ENCODE peak calls at places on chromosomes 16 and 17, in eight cellular contexts. One of them, this sample, is unnamed.
A peak's percentile ranks its signal among the peaks of the same experiment; 100 is the strongest.

GRCh38 chr17:58755577-58756245 is at the start of gene PPM1E:
- DNase-seq in heart right ventricle: peak; percentile 21
- DNase-seq in body of pancreas: peak; percentile 34
- DNase-seq in stomach: peak; percentile 33
- DNase-seq in PC-3: peak; percentile 26
- DNase-seq in left lung: peak; percentile 35
- DNase-seq in suprapubic skin: no peak
- DNase-seq in mucosa of descending colon: peak; percentile 49
- DNase-seq in this sample: peak; percentile 26

GRCh38 chr16:1442697-1443096 is 1.7 kb downstream of the CCDC154 start:
- DNase-seq in heart right ventricle: no peak
- DNase-seq in body of pancreas: no peak
- DNase-seq in stomach: no peak
- DNase-seq in PC-3: no peak
- DNase-seq in left lung: no peak
- DNase-seq in suprapubic skin: no peak
- DNase-seq in mucosa of descending colon: no peak
- DNase-seq in this sample: no peak

GRCh38 chr16:85210423-85211169 is 98.3 kb upstream of the CIBAR2 start:
- DNase-seq in heart right ventricle: no peak
- DNase-seq in body of pancreas: no peak
- DNase-seq in stomach: no peak
- DNase-seq in PC-3: peak; percentile 32
- DNase-seq in left lung: no peak
- DNase-seq in suprapubic skin: no peak
- DNase-seq in mucosa of descending colon: no peak
- DNase-seq in this sample: no peak

GRCh38 chr16:54931041-54931756 is 534 bp downstream of the IRX5 start:
- DNase-seq in heart right ventricle: no peak
- DNase-seq in body of pancreas: no peak
- DNase-seq in stomach: no peak
- DNase-seq in PC-3: no peak
- DNase-seq in left lung: no peak
- DNase-seq in suprapubic skin: no peak
- DNase-seq in mucosa of descending colon: no peak
- DNase-seq in this sample: no peak

GRCh38 chr17:13740692-13741091 is 139.0 kb upstream of the HS3ST3A1 start:
- DNase-seq in heart right ventricle: no peak
- DNase-seq in body of pancreas: no peak
- DNase-seq in stomach: no peak
- DNase-seq in PC-3: no peak
- DNase-seq in left lung: no peak
- DNase-seq in suprapubic skin: no peak
- DNase-seq in mucosa of descending colon: no peak
- DNase-seq in this sample: no peak

GRCh38 chr17:61556224-61557188 is 34.5 kb downstream of the NACA2 start:
- DNase-seq in heart right ventricle: no peak
- DNase-seq in body of pancreas: no peak
- DNase-seq in stomach: no peak
- DNase-seq in PC-3: peak; percentile 28
- DNase-seq in left lung: no peak
- DNase-seq in suprapubic skin: no peak
- DNase-seq in mucosa of descending colon: no peak
- DNase-seq in this sample: no peak

GRCh38 chr17:65324977-65325376 is 187.8 kb downstream of the RGS9 start:
- DNase-seq in heart right ventricle: peak; percentile 16
- DNase-seq in body of pancreas: no peak
- DNase-seq in stomach: no peak
- DNase-seq in PC-3: no peak
- DNase-seq in left lung: no peak
- DNase-seq in suprapubic skin: no peak
- DNase-seq in mucosa of descending colon: no peak
- DNase-seq in this sample: no peak

GRCh38 chr16:66224636-66225035 is 141.9 kb upstream of the CDH5 start:
- DNase-seq in heart right ventricle: no peak
- DNase-seq in body of pancreas: no peak
- DNase-seq in stomach: no peak
- DNase-seq in PC-3: no peak
- DNase-seq in left lung: no peak
- DNase-seq in suprapubic skin: peak; percentile 75
- DNase-seq in mucosa of descending colon: no peak
- DNase-seq in this sample: no peak

GRCh38 chr17:81160306-81160705 is 5.0 kb upstream of the PVALEF start:
- DNase-seq in heart right ventricle: peak; percentile 64
- DNase-seq in body of pancreas: peak; percentile 60
- DNase-seq in stomach: no peak
- DNase-seq in PC-3: no peak
- DNase-seq in left lung: peak; percentile 71
- DNase-seq in suprapubic skin: no peak
- DNase-seq in mucosa of descending colon: peak; percentile 60
- DNase-seq in this sample: no peak

GRCh38 chr16:1677942-1678499 is at the start of gene JPT2:
- DNase-seq in heart right ventricle: peak; percentile 97
- DNase-seq in body of pancreas: peak; percentile 98
- DNase-seq in stomach: peak; percentile 99
- DNase-seq in PC-3: peak; percentile 95
- DNase-seq in left lung: peak; percentile 96
- DNase-seq in suprapubic skin: peak; percentile 98
- DNase-seq in mucosa of descending colon: peak; percentile 98
- DNase-seq in this sample: peak; percentile 94

GRCh38 chr17:8894189-8894611 is 26.7 kb upstream of the PIK3R6 start:
- DNase-seq in heart right ventricle: no peak
- DNase-seq in body of pancreas: no peak
- DNase-seq in stomach: no peak
- DNase-seq in PC-3: no peak
- DNase-seq in left lung: no peak
- DNase-seq in suprapubic skin: peak; percentile 53
- DNase-seq in mucosa of descending colon: no peak
- DNase-seq in this sample: no peak

GRCh38 chr16:89408315-89408714 is 82.0 kb downstream of the ANKRD11 start:
- DNase-seq in heart right ventricle: peak; percentile 36
- DNase-seq in body of pancreas: peak; percentile 66
- DNase-seq in stomach: no peak
- DNase-seq in PC-3: no peak
- DNase-seq in left lung: no peak
- DNase-seq in suprapubic skin: no peak
- DNase-seq in mucosa of descending colon: no peak
- DNase-seq in this sample: no peak

GRCh38 chr17:57440522-57441269 is 184.4 kb downstream of the MSI2 start:
- DNase-seq in heart right ventricle: peak; percentile 88
- DNase-seq in body of pancreas: peak; percentile 35
- DNase-seq in stomach: peak; percentile 60
- DNase-seq in PC-3: peak; percentile 70
- DNase-seq in left lung: no peak
- DNase-seq in suprapubic skin: no peak
- DNase-seq in mucosa of descending colon: peak; percentile 66
- DNase-seq in this sample: peak; percentile 89

GRCh38 chr17:48056246-48056745 is 8.1 kb downstream of the NFE2L1 start:
- DNase-seq in heart right ventricle: no peak
- DNase-seq in body of pancreas: no peak
- DNase-seq in stomach: no peak
- DNase-seq in PC-3: no peak
- DNase-seq in left lung: no peak
- DNase-seq in suprapubic skin: no peak
- DNase-seq in mucosa of descending colon: no peak
- DNase-seq in this sample: no peak
- H3K4me1 ChIP-seq in heart right ventricle: peaks cover 87% of the 10 kb centered on the region
- H3K4me1 ChIP-seq in body of pancreas: peaks cover 43% of the 10 kb centered on the region
- H3K4me1 ChIP-seq in stomach: peaks cover 48% of the 10 kb centered on the region
- H3K4me1 ChIP-seq in PC-3: peaks cover 22% of the 10 kb centered on the region
- H3K4me1 ChIP-seq in left lung: peaks cover 60% of the 10 kb centered on the region
- H3K4me1 ChIP-seq in suprapubic skin: peaks cover 88% of the 10 kb centered on the region
- H3K4me1 ChIP-seq in mucosa of descending colon: peaks cover 37% of the 10 kb centered on the region
- H3K4me1 ChIP-seq in this sample: peaks cover 20% of the 10 kb centered on the region

DNA sequence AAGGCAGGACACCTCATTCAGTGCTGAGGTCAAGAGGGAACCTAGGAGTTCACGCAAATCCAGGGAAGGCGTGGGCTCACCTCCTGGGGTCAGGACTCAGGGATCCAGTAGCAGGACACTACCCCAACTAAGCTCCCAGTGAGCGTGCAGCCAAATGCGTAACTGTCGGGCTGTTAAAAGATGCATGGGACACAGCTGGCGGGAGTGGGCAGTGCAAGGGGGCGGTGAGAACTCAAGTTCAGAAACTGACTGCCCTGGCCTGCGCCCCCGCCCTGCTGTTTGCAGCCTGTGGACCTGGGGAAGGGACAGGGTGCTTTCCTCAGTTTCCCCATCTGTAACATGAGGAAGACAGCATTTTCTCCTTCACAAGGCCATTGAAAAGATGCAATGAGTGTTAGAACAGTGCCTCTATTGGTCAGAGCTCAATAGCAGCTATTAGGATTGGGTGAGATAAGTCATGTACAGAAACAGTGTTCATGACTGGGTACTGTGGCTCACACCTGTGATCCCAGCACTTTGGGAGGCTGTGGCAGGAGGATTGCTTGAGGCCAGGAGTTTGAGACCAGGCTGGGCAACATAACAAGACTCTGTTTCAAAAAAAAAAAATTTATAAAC is 20.2 kb downstream of the CDIPT start:
- DNase-seq in heart right ventricle: no peak
- DNase-seq in body of pancreas: no peak
- DNase-seq in stomach: no peak
- DNase-seq in PC-3: no peak
- DNase-seq in left lung: no peak
- DNase-seq in suprapubic skin: no peak
- DNase-seq in mucosa of descending colon: no peak
- DNase-seq in this sample: no peak
- TF ChIP-seq CTCF in heart right ventricle: no peak
- TF ChIP-seq CTCF in body of pancreas: no peak
- TF ChIP-seq CTCF in stomach: no peak
- TF ChIP-seq CTCF in PC-3: no peak
- TF ChIP-seq CTCF in left lung: no peak
- TF ChIP-seq CTCF in suprapubic skin: no peak
- TF ChIP-seq CTCF in mucosa of descending colon: no peak
- TF ChIP-seq CTCF in this sample: no peak

DNA sequence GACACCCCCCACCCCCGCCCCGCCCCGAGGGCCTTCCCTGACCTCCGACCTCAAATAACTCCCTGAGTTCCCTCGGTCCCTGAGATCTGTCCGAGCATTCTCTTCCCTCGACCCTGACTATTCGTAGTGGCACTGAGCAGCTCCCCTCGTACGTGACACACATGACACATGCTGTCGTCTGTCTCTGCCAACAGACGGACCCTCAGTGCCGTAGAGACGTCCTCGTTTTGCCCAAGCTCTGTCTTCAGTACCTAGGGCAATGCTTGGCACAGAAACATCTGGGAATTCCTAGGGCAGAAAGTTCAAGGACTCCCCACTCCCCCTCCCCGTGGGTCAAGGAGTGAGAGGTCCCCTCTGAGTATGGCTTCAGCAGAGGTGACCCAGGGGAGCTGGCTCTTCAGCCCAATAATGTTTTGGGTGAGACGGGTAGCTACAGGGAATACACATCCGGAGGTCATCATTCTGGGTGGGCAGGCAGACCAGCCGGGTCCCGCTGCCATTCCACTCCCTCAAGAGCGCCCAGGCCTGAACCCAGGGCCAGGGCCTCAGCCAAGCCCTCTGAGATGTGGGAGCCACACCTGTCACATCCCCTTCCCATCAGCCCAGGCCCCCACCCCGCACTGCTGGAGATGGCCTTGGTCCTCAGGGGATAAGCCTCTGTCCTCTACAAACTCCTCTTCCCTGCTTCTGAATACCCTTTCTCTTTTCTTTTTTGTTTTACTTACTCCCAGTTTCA is 671 bp upstream of the FADS6 start:
- DNase-seq in heart right ventricle: no peak
- DNase-seq in body of pancreas: no peak
- DNase-seq in stomach: no peak
- DNase-seq in PC-3: no peak
- DNase-seq in left lung: no peak
- DNase-seq in suprapubic skin: no peak
- DNase-seq in mucosa of descending colon: no peak
- DNase-seq in this sample: no peak
- H3K4me3 ChIP-seq in heart right ventricle: peak overlapping the region; percentile 26
- H3K4me3 ChIP-seq in body of pancreas: no peak overlapping the region
- H3K4me3 ChIP-seq in stomach: peak overlapping the region; percentile 37
- H3K4me3 ChIP-seq in PC-3: no peak overlapping the region
- H3K4me3 ChIP-seq in left lung: no peak overlapping the region
- H3K4me3 ChIP-seq in suprapubic skin: peak overlapping the region; percentile 54
- H3K4me3 ChIP-seq in mucosa of descending colon: no peak overlapping the region
- H3K4me3 ChIP-seq in this sample: no peak overlapping the region

GRCh38 chr16:75263963-75264445 is 12.6 kb upstream of the BCAR1 start:
- DNase-seq in heart right ventricle: peak; percentile 41
- DNase-seq in body of pancreas: peak; percentile 32
- DNase-seq in stomach: no peak
- DNase-seq in PC-3: peak; percentile 51
- DNase-seq in left lung: no peak
- DNase-seq in suprapubic skin: peak; percentile 77
- DNase-seq in mucosa of descending colon: no peak
- DNase-seq in this sample: no peak

GRCh38 chr16:75264531-75264998 is 13.1 kb upstream of the BCAR1 start:
- DNase-seq in heart right ventricle: peak; percentile 60
- DNase-seq in body of pancreas: peak; percentile 46
- DNase-seq in stomach: no peak
- DNase-seq in PC-3: no peak
- DNase-seq in left lung: no peak
- DNase-seq in suprapubic skin: no peak
- DNase-seq in mucosa of descending colon: no peak
- DNase-seq in this sample: no peak

GRCh38 chr16:75266738-75267630 is 15.6 kb upstream of the BCAR1 start:
- DNase-seq in heart right ventricle: no peak
- DNase-seq in body of pancreas: peak; percentile 23
- DNase-seq in stomach: no peak
- DNase-seq in PC-3: no peak
- DNase-seq in left lung: no peak
- DNase-seq in suprapubic skin: no peak
- DNase-seq in mucosa of descending colon: no peak
- DNase-seq in this sample: no peak

GRCh38 chr16:75265911-75266701 is 14.7 kb upstream of the BCAR1 start:
- DNase-seq in heart right ventricle: peak; percentile 72
- DNase-seq in body of pancreas: peak; percentile 82
- DNase-seq in stomach: peak; percentile 89
- DNase-seq in PC-3: peak; percentile 71
- DNase-seq in left lung: peak; percentile 75
- DNase-seq in suprapubic skin: peak; percentile 83
- DNase-seq in mucosa of descending colon: peak; percentile 78
- DNase-seq in this sample: no peak

DNA sequence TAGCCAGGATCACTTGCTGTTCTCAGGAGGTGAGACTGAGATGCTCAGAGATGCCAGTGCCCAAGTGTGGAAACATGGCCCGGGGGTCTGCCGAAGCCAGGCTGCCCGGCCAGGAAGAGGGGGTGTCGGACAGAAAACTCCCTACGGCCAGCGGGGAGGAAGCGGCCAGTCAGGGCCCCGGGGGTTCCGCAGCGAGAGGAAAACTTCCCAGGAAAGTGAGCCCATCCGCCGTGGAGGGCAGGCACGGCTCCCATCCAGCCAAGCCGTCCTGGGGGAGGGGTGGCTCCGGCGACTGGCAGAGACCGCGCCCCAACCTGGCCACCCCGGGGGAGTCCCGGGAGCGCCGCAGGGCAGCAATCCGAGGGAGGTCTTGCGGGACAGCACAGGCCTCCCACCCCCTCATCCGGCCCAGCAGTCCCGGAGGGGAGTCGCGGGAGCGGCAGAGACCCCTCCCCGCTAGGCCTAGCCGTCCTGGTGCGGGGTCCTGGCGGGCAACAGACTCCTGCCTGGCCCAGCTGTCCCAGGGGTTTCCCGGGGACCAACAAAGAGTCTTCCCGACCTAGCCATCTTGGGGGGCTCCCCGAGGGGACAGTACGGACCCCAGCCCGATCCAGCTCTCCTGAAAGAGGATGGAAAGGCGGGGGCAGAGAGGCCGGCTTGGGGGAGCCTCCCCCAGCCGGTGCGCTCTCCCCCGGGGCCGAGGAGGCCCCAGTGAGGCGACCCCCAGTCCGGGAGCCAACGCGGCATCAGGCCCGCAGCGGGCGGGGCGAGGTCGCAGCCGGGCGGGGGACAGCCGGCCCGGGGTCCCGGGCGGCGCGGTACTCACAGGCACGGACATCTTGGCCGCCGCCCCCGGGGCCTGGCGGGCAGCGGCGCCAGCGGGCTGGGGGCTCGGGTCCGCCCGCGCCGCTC is 13.8 kb upstream of the BCAR1 start:
- DNase-seq in heart right ventricle: peak; percentile 60
- DNase-seq in body of pancreas: peak; percentile 64
- DNase-seq in stomach: peak; percentile 68
- DNase-seq in PC-3: no peak
- DNase-seq in left lung: no peak
- DNase-seq in suprapubic skin: peak; percentile 81
- DNase-seq in mucosa of descending colon: peak; percentile 81
- DNase-seq in this sample: no peak
- H3K4me1 ChIP-seq in heart right ventricle: peaks cover 70% of the 10 kb centered on the region
- H3K4me1 ChIP-seq in body of pancreas: peaks cover 67% of the 10 kb centered on the region
- H3K4me1 ChIP-seq in stomach: peaks cover 62% of the 10 kb centered on the region
- H3K4me1 ChIP-seq in PC-3: peaks cover 35% of the 10 kb centered on the region
- H3K4me1 ChIP-seq in left lung: peaks cover 57% of the 10 kb centered on the region
- H3K4me1 ChIP-seq in suprapubic skin: peaks cover 74% of the 10 kb centered on the region
- H3K4me1 ChIP-seq in mucosa of descending colon: peaks cover 54% of the 10 kb centered on the region
- H3K4me1 ChIP-seq in this sample: peaks cover 6% of the 10 kb centered on the region

This sample was measured in CD8-positive, alpha-beta T cell.